ENCODE peak calls at places on chromosomes 16 and 17, in ten cellular contexts. G, W, T, O, X, P, U, A, L and N are unnamed samples.

GRCh38 chr16:11144122-11144521 is 111.9 kb downstream of the SOCS1 start:
- DNase-seq in G (no peak), W (no peak), T (no peak), O (no peak), X (no peak), P (no peak), U (no peak), A (no peak), L (no peak), N (no peak)

GRCh38 chr16:20995711-20996110 is 95.1 kb downstream of the LYRM1 start:
- DNase-seq in G (no peak), W (no peak), T (no peak), O (no peak), X (no peak), P (no peak), U (no peak), A (no peak), L (no peak), N (no peak)

GRCh38 chr16:70746040-70746707 is 54.8 kb downstream of the VAC14 start:
- DNase-seq in G (peak; percentile 73), W (no peak), T (peak; percentile 57), O (no peak), X (peak; percentile 94), P (no peak), U (peak; percentile 84), A (peak; percentile 87), L (peak; percentile 93), N (no peak)

GRCh38 chr17:41894791-41895331 is 23.9 kb downstream of the ACLY start:
- DNase-seq in G (peak; percentile 55), W (no peak), T (no peak), O (peak; percentile 32), X (peak; percentile 90), P (peak; percentile 10), U (peak; percentile 71), A (no peak), L (no peak), N (no peak)

GRCh38 chr16:24670623-24671454 is 58.6 kb upstream of the TNRC6A start:
- DNase-seq in G (peak; percentile 93), W (peak; percentile 20), T (peak; percentile 66), O (peak; percentile 15), X (peak; percentile 92), P (no peak), U (peak; percentile 86), A (peak; percentile 64), L (peak; percentile 60), N (peak; percentile 65)

GRCh38 chr16:64138621-64139020 is 983.2 kb downstream of the CDH11 start:
- DNase-seq in G (no peak), W (no peak), T (no peak), O (no peak), X (no peak), P (no peak), U (no peak), A (no peak), L (no peak), N (no peak)

GRCh38 chr17:59423137-59423703 is 91.8 kb downstream of the YPEL2 start:
- DNase-seq in G (peak; percentile 78), W (no peak), T (peak; percentile 56), O (no peak), X (peak; percentile 24), P (peak; percentile 24), U (peak; percentile 94), A (peak; percentile 44), L (no peak), N (no peak)

GRCh38 chr16:58197314-58198012 is 443 bp downstream of the CSNK2A2 start:
- DNase-seq in G (no peak), W (no peak), T (peak; percentile 11), O (no peak), X (no peak), P (no peak), U (no peak), A (no peak), L (no peak), N (peak; percentile 41)

GRCh38 chr16:50244504-50245416 is 21.6 kb upstream of the ADCY7 start:
- DNase-seq in G (no peak), W (no peak), T (no peak), O (no peak), X (no peak), P (no peak), U (no peak), A (no peak), L (peak; percentile 65), N (no peak)

GRCh38 chr16:50247123-50247905 is 19.0 kb upstream of the ADCY7 start:
- DNase-seq in G (no peak), W (no peak), T (no peak), O (no peak), X (no peak), P (no peak), U (no peak), A (no peak), L (peak; percentile 50), N (no peak)

GRCh38 chr16:50246299-50247122 is 19.8 kb upstream of the ADCY7 start:
- DNase-seq in G (no peak), W (peak; percentile 46), T (no peak), O (no peak), X (no peak), P (peak; percentile 21), U (no peak), A (no peak), L (no peak), N (peak; percentile 53)

GRCh38 chr16:50244140-50244503 is 22.2 kb upstream of the ADCY7 start:
- DNase-seq in G (peak; percentile 38), W (no peak), T (no peak), O (no peak), X (peak; percentile 55), P (no peak), U (peak; percentile 69), A (no peak), L (peak; percentile 52), N (no peak)

GRCh38 chr16:50245417-50246298 is 20.7 kb upstream of the ADCY7 start:
- DNase-seq in G (peak; percentile 47), W (no peak), T (peak; percentile 31), O (no peak), X (peak; percentile 45), P (peak; percentile 76), U (peak; percentile 82), A (peak; percentile 35), L (peak; percentile 86), N (peak; percentile 93)
- TF ChIP-seq CTCF in G (no peak), W (no peak), T (no peak), O (peak; percentile 26), X (peak; percentile 26), P (no peak), U (no peak), A (no peak), L (no peak), N (peak; percentile 58)

GRCh38 chr16:31130336-31130812 is 5.2 kb downstream of the PRSS8 start:
- DNase-seq in G (no peak), W (no peak), T (no peak), O (no peak), X (no peak), P (no peak), U (no peak), A (no peak), L (no peak), N (no peak)

GRCh38 chr16:31130899-31131298 is 4.6 kb downstream of the PRSS8 start:
- DNase-seq in G (no peak), W (no peak), T (no peak), O (no peak), X (no peak), P (peak; percentile 98), U (no peak), A (no peak), L (no peak), N (no peak)

GRCh38 chr16:31128711-31129567 is 6.6 kb downstream of the PRSS8 start:
- DNase-seq in G (no peak), W (no peak), T (no peak), O (no peak), X (no peak), P (peak; percentile 69), U (no peak), A (peak; percentile 53), L (no peak), N (no peak)

GRCh38 chr16:31131416-31131815 is 4.1 kb downstream of the PRSS8 start:
- DNase-seq in G (no peak), W (no peak), T (no peak), O (no peak), X (no peak), P (no peak), U (no peak), A (no peak), L (no peak), N (no peak)

GRCh38 chr16:31129568-31130335 is 5.8 kb downstream of the PRSS8 start:
- DNase-seq in G (no peak), W (no peak), T (no peak), O (no peak), X (no peak), P (no peak), U (no peak), A (peak; percentile 66), L (no peak), N (no peak)
- TF ChIP-seq CTCF in G (no peak), W (no peak), T (no peak), O (no peak), X (no peak), P (no peak), U (no peak), A (no peak), L (no peak), N (no peak)

DNA sequence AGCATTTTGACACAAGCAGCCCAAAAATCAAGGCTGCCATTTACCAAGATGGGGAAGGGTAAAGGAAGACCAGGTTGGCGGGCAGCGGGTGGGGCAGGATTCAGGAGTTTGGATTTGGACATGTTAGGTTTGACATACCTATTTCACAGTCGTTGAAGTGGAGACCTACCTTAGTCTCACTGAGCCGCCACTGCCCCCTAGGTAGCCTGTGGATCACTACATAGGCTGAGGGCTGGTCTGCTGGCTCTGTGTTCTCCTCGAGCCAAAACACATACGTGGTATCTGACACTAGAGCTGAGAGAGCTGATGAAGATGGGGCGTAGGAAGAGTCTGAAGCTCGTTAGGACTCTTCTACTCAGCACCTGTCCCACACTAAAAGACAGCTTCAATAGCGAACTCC is 115.1 kb downstream of the HIC1 start:
- DNase-seq in G (no peak), W (no peak), T (no peak), O (no peak), X (no peak), P (peak; percentile 22), U (no peak), A (no peak), L (no peak), N (peak; percentile 61)
- TF ChIP-seq CTCF in G (peak; percentile 49), W (peak; percentile 39), T (no peak), O (no peak), X (no peak), P (peak; percentile 57), U (no peak), A (no peak), L (no peak), N (peak; percentile 57)

GRCh38 chr17:69059458-69060205 is 1.1 kb downstream of the ABCA9 start:
- DNase-seq in G (peak; percentile 29), W (no peak), T (no peak), O (no peak), X (no peak), P (no peak), U (peak; percentile 60), A (no peak), L (no peak), N (no peak)

GRCh38 chr17:69056179-69056823 is 4.4 kb downstream of the ABCA9 start:
- DNase-seq in G (no peak), W (no peak), T (no peak), O (no peak), X (no peak), P (no peak), U (no peak), A (no peak), L (no peak), N (no peak)

GRCh38 chr17:69060835-69061234 is at the start of gene ABCA9:
- DNase-seq in G (peak; percentile 82), W (no peak), T (peak; percentile 23), O (no peak), X (peak; percentile 21), P (no peak), U (peak; percentile 95), A (peak; percentile 36), L (no peak), N (no peak)

GRCh38 chr17:69057280-69057679 is 3.4 kb downstream of the ABCA9 start:
- DNase-seq in G (no peak), W (no peak), T (no peak), O (no peak), X (no peak), P (no peak), U (no peak), A (no peak), L (no peak), N (no peak)

GRCh38 chr17:69058165-69058564 is 2.6 kb downstream of the ABCA9 start:
- DNase-seq in G (no peak), W (no peak), T (no peak), O (no peak), X (no peak), P (no peak), U (no peak), A (no peak), L (no peak), N (no peak)
- TF ChIP-seq CTCF in G (peak; percentile 21), W (peak; percentile 17), T (no peak), O (no peak), X (peak; percentile 5), P (no peak), U (peak; percentile 8), A (no peak), L (no peak), N (no peak)